ENCODE peak calls at places on chromosome 2, in four cellular contexts. G, C, P and B are unnamed samples.

GRCh38 chr2:178283519-178283918 is 89.2 kb downstream of the OSBPL6 start:
- DNase-seq in G (no peak), P (no peak), C (no peak), B (no peak)

GRCh38 chr2:241412144-241412543 is 56.1 kb downstream of the FARP2 start:
- DNase-seq in G (peak), C (no peak), P (peak), B (peak)

GRCh38 chr2:28713582-28714292 is 37.9 kb upstream of the PPP1CB start:
- DNase-seq in G (peak), C (no peak), P (no peak), B (peak)

GRCh38 chr2:60634443-60634842 is 81.0 kb upstream of the BCL11A start:
- DNase-seq in C (no peak), P (peak), G (no peak), B (peak)

GRCh38 chr2:75375646-75376582 is 176.6 kb upstream of the TACR1 start:
- DNase-seq in P (no peak), G (no peak), C (no peak), B (peak)

GRCh38 chr2:51782874-51783765 is 751.2 kb upstream of the NRXN1 start:
- DNase-seq in G (peak), P (peak), C (no peak), B (peak)

GRCh38 chr2:176124358-176125214 is 2.1 kb downstream of the HOXD9 start:
- DNase-seq in P (no peak), G (no peak), C (no peak), B (no peak)

GRCh38 chr2:64448069-64448468 is 5.9 kb upstream of the LGALSL start:
- DNase-seq in C (no peak), G (no peak), P (no peak), B (no peak)

GRCh38 chr2:190571666-190572065 is 37.1 kb upstream of the NEMP2 start:
- DNase-seq in G (no peak), P (no peak), C (no peak), B (no peak)

GRCh38 chr2:85886585-85886984 is 2.2 kb downstream of the ST3GAL5 start:
- DNase-seq in C (peak), P (peak), G (peak), B (peak)

GRCh38 chr2:3377279-3377611 is 373 bp downstream of the EIPR1 start:
- DNase-seq in C (no peak), P (no peak), G (peak), B (peak)

GRCh38 chr2:65035544-65035943 is 20.7 kb upstream of the CEP68 start:
- DNase-seq in G (no peak), C (no peak), P (no peak), B (no peak)

GRCh38 chr2:112006076-112006410 is 49.0 kb upstream of the TMEM87B start:
- DNase-seq in G (peak), C (no peak), P (no peak), B (peak)

GRCh38 chr2:47869859-47870258 is 36.4 kb downstream of the FBXO11 start:
- DNase-seq in P (no peak), G (no peak), C (no peak), B (peak)

GRCh38 chr2:85794491-85795121 is 40.8 kb downstream of the ATOH8 start:
- DNase-seq in G (no peak), C (no peak), P (no peak), B (no peak)

GRCh38 chr2:74507926-74508520 is 528 bp upstream of the PCGF1 start:
- DNase-seq in G (peak), C (no peak), P (peak), B (peak)

GRCh38 chr2:36394804-36395203 is 39.2 kb downstream of the CRIM1 start:
- DNase-seq in C (no peak), G (no peak), P (no peak), B (no peak)

GRCh38 chr2:95343429-95344207 is 46.5 kb downstream of the KCNIP3 start:
- DNase-seq in G (no peak), C (no peak), P (no peak), B (no peak)

GRCh38 chr2:171515672-171516298 is 6.5 kb upstream of the CYBRD1 start:
- DNase-seq in P (no peak), C (no peak), G (peak), B (peak)

GRCh38 chr2:85549826-85550225 is 10.9 kb downstream of the MAT2A start:
- DNase-seq in G (peak), P (no peak), C (no peak), B (peak)